ENCODE peak calls at places on chromosomes 13 and 19, in nine cellular contexts. G is H1, W is endothelial cell of umbilical vein, X is GM12891, N is SK-N-SH, Y is prostate gland, M is sigmoid colon, I is HCT116, A is GM23338. K is an unnamed sample.

GRCh38 chr13:36858285-36858684 is 39.3 kb downstream of the RFXAP start:
- DNase-seq in G (no peak), W (peak; percentile 68), X (no peak), N (peak; percentile 53), Y (peak; percentile 26), M (no peak), I (peak; percentile 31), A (peak; percentile 87), K (no peak)

GRCh38 chr13:100395698-100396373 is 192.8 kb downstream of the GGACT start:
- DNase-seq in G (no peak), W (no peak), X (no peak), N (no peak), Y (no peak), M (no peak), I (no peak), A (no peak), K (no peak)

GRCh38 chr19:30228113-30228725 is 144.0 kb upstream of the ZNF536 start:
- DNase-seq in G (peak; percentile 59), W (no peak), X (no peak), N (peak; percentile 80), Y (no peak), M (peak; percentile 61), I (no peak), A (peak; percentile 54), K (no peak)

GRCh38 chr19:35577918-35578317 is 8.1 kb upstream of the PMIS2 start:
- DNase-seq in G (no peak), W (no peak), X (no peak), N (no peak), Y (no peak), M (no peak), I (no peak), A (no peak), K (no peak)

GRCh38 chr19:2199215-2199614 is 35.5 kb downstream of the DOT1L start:
- DNase-seq in G (peak; percentile 79), W (no peak), X (peak; percentile 73), N (peak; percentile 69), Y (no peak), M (no peak), I (no peak), A (peak; percentile 70), K (no peak)

GRCh38 chr13:99501952-99502310 is 659 bp downstream of the TM9SF2 start:
- DNase-seq in G (no peak), W (peak; percentile 48), X (no peak), N (no peak), Y (peak; percentile 6), M (no peak), I (no peak), A (peak; percentile 26), K (peak; percentile 30)

GRCh38 chr13:23979361-23980159 is 82.3 kb upstream of the C1QTNF9B start:
- DNase-seq in G (peak; percentile 76), W (peak; percentile 75), X (peak; percentile 55), N (peak; percentile 85), Y (peak; percentile 45), M (peak; percentile 87), I (no peak), A (peak; percentile 79), K (peak; percentile 73)

GRCh38 chr13:25886438-25887214 is 165.2 kb downstream of the SHISA2 start:
- DNase-seq in G (no peak), W (peak; percentile 33), X (no peak), N (no peak), Y (no peak), M (no peak), I (no peak), A (no peak), K (no peak)

GRCh38 chr13:22933571-22934181 is 247.1 kb upstream of the SGCG start:
- DNase-seq in G (no peak), W (no peak), X (no peak), N (no peak), Y (no peak), M (no peak), I (no peak), A (no peak), K (no peak)
- TF ChIP-seq POLR2AphosphoS5 in G (no peak), W (no peak), X (no peak), N (no peak), Y (no peak), M (no peak), I (no peak), A (no peak), K (no peak)

GRCh38 chr19:41325947-41326706 is 16.2 kb downstream of the CCDC97 start:
- DNase-seq in G (peak; percentile 53), W (peak; percentile 87), X (peak; percentile 66), N (peak; percentile 81), Y (no peak), M (no peak), I (no peak), A (no peak), K (no peak)

GRCh38 chr19:41328818-41329220 is 18.8 kb downstream of the CCDC97 start:
- DNase-seq in G (no peak), W (peak; percentile 52), X (no peak), N (no peak), Y (no peak), M (no peak), I (no peak), A (no peak), K (no peak)

GRCh38 chr19:41327076-41327475 is 17.1 kb downstream of the CCDC97 start:
- DNase-seq in G (no peak), W (no peak), X (no peak), N (no peak), Y (no peak), M (no peak), I (no peak), A (no peak), K (no peak)

GRCh38 chr19:41328157-41328817 is 18.3 kb downstream of the CCDC97 start:
- DNase-seq in G (no peak), W (peak; percentile 54), X (no peak), N (no peak), Y (no peak), M (no peak), I (no peak), A (no peak), K (no peak)

GRCh38 chr19:41327499-41328156 is 17.7 kb downstream of the CCDC97 start:
- DNase-seq in G (peak; percentile 71), W (peak; percentile 88), X (peak; percentile 84), N (peak; percentile 44), Y (peak; percentile 68), M (no peak), I (no peak), A (peak; percentile 67), K (peak; percentile 87)
- TF ChIP-seq POLR2AphosphoS5 in G (no peak), W (peak; percentile 98), X (peak; percentile 86), N (no peak), Y (peak; percentile 32), M (no peak), I (no peak), A (no peak), K (peak; percentile 65)

GRCh38 chr13:102316732-102317131 is 85.1 kb downstream of the FGF14 start:
- DNase-seq in G (no peak), W (no peak), X (no peak), N (no peak), Y (no peak), M (no peak), I (no peak), A (no peak), K (no peak)
- TF ChIP-seq POLR2AphosphoS5 in G (no peak), W (no peak), X (no peak), N (no peak), Y (no peak), M (no peak), I (no peak), A (no peak), K (no peak)

DNA sequence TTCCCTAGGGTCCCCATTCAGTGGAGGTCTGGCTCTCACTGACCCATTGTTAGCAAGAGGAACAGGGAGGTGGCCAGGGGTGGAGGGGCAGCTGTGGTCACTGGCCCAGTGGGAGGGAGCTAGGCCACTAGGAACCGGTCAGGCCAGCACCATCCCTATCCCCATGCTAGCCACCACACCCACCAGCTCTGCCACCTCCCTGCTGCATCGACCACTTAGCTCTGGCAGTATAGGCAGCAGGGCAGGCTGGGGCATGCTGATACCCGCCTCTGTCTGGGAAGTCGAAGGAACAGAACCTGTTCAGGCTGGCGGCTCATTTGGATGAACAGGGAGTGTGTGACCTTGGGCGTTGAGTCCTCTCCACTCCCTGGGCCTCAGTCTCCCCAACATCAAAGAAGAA is 4.7 kb downstream of the PPP1R13L start:
- DNase-seq in G (no peak), W (no peak), X (no peak), N (no peak), Y (peak; percentile 67), M (no peak), I (no peak), A (no peak), K (no peak)
- TF ChIP-seq POLR2AphosphoS5 in G (no peak), W (no peak), X (no peak), N (no peak), Y (peak; percentile 46), M (no peak), I (no peak), A (no peak), K (no peak)

GRCh38 chr19:4580021-4580901 is 20.8 kb upstream of the SEMA6B start:
- DNase-seq in G (peak; percentile 85), W (no peak), X (no peak), N (peak; percentile 61), Y (no peak), M (no peak), I (no peak), A (peak; percentile 89), K (no peak)
- TF ChIP-seq POLR2AphosphoS5 in G (no peak), W (no peak), X (no peak), N (no peak), Y (no peak), M (no peak), I (no peak), A (peak; percentile 27), K (no peak)

GRCh38 chr19:49389406-49389805 is 1.4 kb downstream of the KASH5 start:
- DNase-seq in G (no peak), W (no peak), X (no peak), N (no peak), Y (no peak), M (no peak), I (no peak), A (no peak), K (no peak)

GRCh38 chr19:49390978-49391304 is 2.9 kb downstream of the KASH5 start:
- DNase-seq in G (no peak), W (no peak), X (no peak), N (no peak), Y (no peak), M (no peak), I (no peak), A (no peak), K (no peak)

GRCh38 chr19:49390131-49390977 is 2.3 kb downstream of the KASH5 start:
- DNase-seq in G (no peak), W (no peak), X (no peak), N (no peak), Y (no peak), M (no peak), I (no peak), A (no peak), K (no peak)

GRCh38 chr19:49393871-49394270 is 5.8 kb downstream of the KASH5 start:
- DNase-seq in G (no peak), W (no peak), X (no peak), N (no peak), Y (no peak), M (no peak), I (no peak), A (no peak), K (no peak)

GRCh38 chr19:49391581-49392399 is 3.7 kb downstream of the KASH5 start:
- DNase-seq in G (peak; percentile 82), W (peak; percentile 55), X (peak; percentile 77), N (peak; percentile 88), Y (peak; percentile 76), M (peak; percentile 88), I (peak; percentile 60), A (peak; percentile 91), K (peak; percentile 82)
- TF ChIP-seq POLR2AphosphoS5 in G (no peak), W (no peak), X (no peak), N (no peak), Y (peak; percentile 64), M (no peak), I (no peak), A (no peak), K (peak; percentile 68)

K was measured in stomach.